ENCODE peak calls at places on chromosome 16, in four cellular contexts. J is ovary, S is A549, G is HepG2. C is an unnamed sample.

GRCh38 chr16:49754495-49755290 is 101.2 kb downstream of the ZNF423 start:
- DNase-seq in S (no peak), G (no peak), J (no peak), C (no peak)

GRCh38 chr16:87661561-87661960 is 59.3 kb downstream of the JPH3 start:
- DNase-seq in J (peak), G (peak), S (peak), C (no peak)

GRCh38 chr16:69522732-69523404 is 42.9 kb upstream of the NFAT5 start:
- DNase-seq in S (peak), G (peak), J (no peak), C (no peak)

GRCh38 chr16:87701066-87701425 is 64.7 kb downstream of the KLHDC4 start:
- DNase-seq in S (no peak), J (no peak), G (no peak), C (no peak)

GRCh38 chr16:67729636-67730248 is 10.6 kb upstream of the GFOD2 start:
- DNase-seq in G (no peak), J (no peak), S (no peak), C (no peak)

GRCh38 chr16:54345231-54345630 is 58.6 kb upstream of the IRX3 start:
- DNase-seq in G (no peak), S (no peak), J (no peak), C (no peak)

GRCh38 chr16:66416981-66417700 is 10.0 kb upstream of the BEAN1 start:
- DNase-seq in G (no peak), S (no peak), J (no peak), C (no peak)

GRCh38 chr16:19696961-19697360 is 21.1 kb downstream of the KNOP1 start:
- DNase-seq in J (no peak), G (no peak), S (no peak), C (no peak)

GRCh38 chr16:57892447-57893096 is 78.4 kb downstream of the CNGB1 start:
- DNase-seq in J (no peak), S (no peak), G (peak), C (no peak)

DNA sequence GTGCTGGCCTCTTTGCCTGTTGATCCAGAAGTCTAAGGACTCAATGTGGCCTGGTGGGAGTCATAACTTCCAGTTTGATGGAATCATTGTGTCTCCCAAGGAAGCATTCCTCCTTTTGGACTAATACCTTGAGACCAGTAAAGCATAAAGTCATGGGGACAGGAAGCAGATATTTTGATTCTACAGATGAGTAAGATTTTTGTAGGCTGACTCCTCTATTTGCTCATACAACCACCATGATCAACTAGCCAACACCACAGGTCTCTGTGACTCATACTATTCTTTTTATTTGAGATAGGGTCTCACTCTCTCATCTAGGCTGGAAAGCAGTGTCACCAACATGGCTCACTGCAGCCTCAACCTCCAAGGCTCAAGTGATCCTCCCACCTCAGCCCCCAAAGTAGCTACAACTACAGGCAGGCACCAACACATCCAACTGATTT is 6.2 kb downstream of the MT2A start:
- DNase-seq in G (peak), S (no peak), J (no peak), C (no peak)
- TF ChIP-seq EP300 in G (no peak), S (no peak), J (no peak), C (no peak)

GRCh38 chr16:381788-382717 is at the start of gene PGAP6:
- DNase-seq in G (no peak), S (no peak), J (peak), C (peak)
- TF ChIP-seq POLR2A in G (no peak), S (peak), J (no peak), C (no peak)

DNA sequence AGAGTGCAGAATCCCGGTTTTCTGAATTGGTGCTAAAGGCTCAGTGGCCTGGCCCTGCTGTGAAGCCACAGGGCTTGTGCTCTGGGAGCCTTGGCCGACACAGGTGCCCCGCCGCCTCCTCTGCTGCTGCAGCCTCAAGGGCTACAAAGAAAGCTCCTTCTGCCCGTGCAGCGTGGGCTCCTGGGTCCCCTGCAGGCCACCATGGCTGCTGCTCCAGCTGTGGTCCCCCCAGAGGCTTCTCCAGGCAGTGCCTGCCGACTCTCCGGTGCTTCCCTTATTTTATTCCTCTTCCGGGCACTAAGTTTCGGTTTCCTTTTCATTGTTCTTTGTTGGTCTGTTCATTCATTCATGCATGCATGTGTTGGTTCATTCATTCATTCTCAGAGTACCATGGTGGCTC is 53.1 kb downstream of the CMIP start:
- DNase-seq in J (no peak), S (no peak), G (no peak), C (no peak)
- H3K4me3 ChIP-seq in J (no peak), S (no peak), G (no peak), C (no peak)

GRCh38 chr16:88766975-88767374 is 18.0 kb downstream of the PIEZO1 start:
- DNase-seq in S (no peak), G (no peak), J (no peak), C (no peak)
- TF ChIP-seq EP300 in S (no peak), G (no peak), J (no peak), C (peak)

GRCh38 chr16:84754353-84754856 is 54.6 kb downstream of the USP10 start:
- DNase-seq in J (no peak), S (peak), G (peak), C (no peak)

GRCh38 chr16:84751947-84752346 is 52.1 kb downstream of the USP10 start:
- DNase-seq in S (no peak), G (no peak), J (no peak), C (no peak)

GRCh38 chr16:84751241-84751640 is 51.4 kb downstream of the USP10 start:
- DNase-seq in S (no peak), G (no peak), J (no peak), C (no peak)

GRCh38 chr16:84753412-84754325 is 53.9 kb downstream of the USP10 start:
- DNase-seq in J (no peak), G (no peak), S (no peak), C (no peak)

DNA sequence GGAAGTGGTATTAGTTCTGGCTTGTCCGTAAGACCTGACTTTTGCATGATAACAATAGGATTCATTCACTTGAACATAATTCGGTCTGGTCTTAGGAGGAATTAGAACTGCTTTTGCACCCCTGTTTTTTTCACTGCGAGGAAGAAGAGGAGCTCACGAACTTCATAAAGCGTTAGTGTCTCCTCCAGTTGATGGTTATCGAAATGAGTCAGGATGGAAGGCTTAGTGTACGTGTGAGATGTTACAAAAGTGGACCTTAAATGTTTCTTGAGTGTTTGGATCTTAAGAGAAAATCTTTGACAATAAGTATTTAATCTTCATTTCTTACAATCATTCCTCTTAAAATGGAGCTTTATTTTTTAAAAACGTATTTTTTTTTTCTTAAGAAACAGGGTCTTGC is 52.8 kb downstream of the USP10 start:
- DNase-seq in G (no peak), J (no peak), S (no peak), C (no peak)
- TF ChIP-seq POLR2A in G (no peak), J (no peak), S (no peak), C (no peak)

DNA sequence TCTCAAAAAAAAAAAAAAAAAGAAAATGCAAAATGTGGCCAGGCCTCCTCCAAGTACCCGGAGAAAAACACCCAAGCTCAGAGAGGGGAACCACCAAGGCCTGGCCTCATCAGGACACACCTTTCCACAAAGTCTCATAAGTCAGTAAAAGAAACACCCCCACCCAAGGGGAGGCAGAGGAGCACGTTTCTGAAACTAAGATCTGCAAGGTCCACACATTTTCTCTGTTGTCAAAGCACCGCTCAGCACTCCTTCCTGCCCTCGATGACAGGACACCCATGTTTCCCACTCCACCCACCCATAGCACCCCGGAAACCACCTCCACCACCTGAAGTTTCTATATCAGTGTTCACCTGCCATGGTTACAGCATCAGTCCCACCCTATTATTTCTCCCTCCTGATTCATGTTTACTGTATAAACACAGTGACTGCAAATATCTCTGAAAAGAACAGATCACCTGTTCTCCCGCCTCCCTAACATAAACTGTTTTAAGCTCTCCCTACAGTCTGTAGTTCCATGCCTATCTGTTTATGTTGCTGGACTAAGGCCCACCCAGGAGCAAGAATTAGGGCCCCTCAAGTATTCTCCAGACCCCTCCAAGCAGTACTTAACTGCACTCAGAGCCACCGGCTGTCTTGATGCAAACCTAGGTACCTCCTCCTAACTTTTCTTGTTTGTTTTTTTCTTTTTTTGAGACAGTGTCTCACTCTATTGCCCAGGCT is 2.0 kb downstream of the CORO7 start:
- DNase-seq in J (no peak), G (no peak), S (no peak), C (no peak)
- H3K4me3 ChIP-seq in J (no peak), G (no peak), S (no peak), C (peak)